ENCODE peak calls at places on chromosomes 7 and 10, in four cellular contexts. X is H1, L is body of pancreas, I is Peyer's patch. W is an unnamed sample.

GRCh38 chr7:103113164-103113563 is 35.7 kb downstream of the NAPEPLD start:
- DNase-seq in X (peak; percentile 19), L (no peak), I (no peak), W (no peak)

GRCh38 chr7:47635091-47636090 is 53.5 kb upstream of the TNS3 start:
- DNase-seq in X (no peak), L (peak; percentile 70), I (no peak), W (no peak)

GRCh38 chr10:114550756-114551290 is 107.3 kb downstream of the ABLIM1 start:
- DNase-seq in X (no peak), L (no peak), I (no peak), W (no peak)

GRCh38 chr10:3777876-3778707 is 6.9 kb downstream of the KLF6 start:
- DNase-seq in X (no peak), L (no peak), I (peak; percentile 24), W (no peak)

GRCh38 chr10:100997364-100998182 is 2.0 kb upstream of the LZTS2 start:
- DNase-seq in X (peak; percentile 71), L (peak; percentile 84), I (peak; percentile 93), W (peak; percentile 82)

GRCh38 chr7:7537711-7538110 is 2.0 kb upstream of the COL28A1 start:
- DNase-seq in X (no peak), L (no peak), I (no peak), W (no peak)

GRCh38 chr7:139783647-139784385 is 6.0 kb upstream of the HIPK2 start:
- DNase-seq in X (no peak), L (no peak), I (no peak), W (no peak)

GRCh38 chr10:110405401-110405800 is 92.3 kb upstream of the DUSP5 start:
- DNase-seq in X (no peak), L (no peak), I (no peak), W (no peak)

GRCh38 chr7:55148571-55148970 is 129.8 kb downstream of the EGFR start:
- DNase-seq in X (no peak), L (no peak), I (no peak), W (no peak)

GRCh38 chr10:129496995-129497394 is 30.0 kb downstream of the MGMT start:
- DNase-seq in X (no peak), L (no peak), I (no peak), W (no peak)

GRCh38 chr10:16854623-16855022 is 37.4 kb upstream of the RSU1 start:
- DNase-seq in X (no peak), L (no peak), I (peak; percentile 51), W (no peak)

GRCh38 chr7:69070476-69070875 is 527.8 kb upstream of the AUTS2 start:
- DNase-seq in X (no peak), L (no peak), I (no peak), W (no peak)

GRCh38 chr7:69422473-69423102 is 175.7 kb upstream of the AUTS2 start:
- DNase-seq in X (no peak), L (no peak), I (no peak), W (no peak)

GRCh38 chr7:81924494-81924893 is 154.6 kb upstream of the HGF start:
- DNase-seq in X (no peak), L (no peak), I (no peak), W (no peak)

GRCh38 chr7:150799156-150799555 is 1.0 kb downstream of the TMEM176B start:
- DNase-seq in X (no peak), L (no peak), I (no peak), W (no peak)

GRCh38 chr10:47159361-47160228 is 140.4 kb upstream of the GDF10 start:
- DNase-seq in X (no peak), L (no peak), I (no peak), W (no peak)

GRCh38 chr10:103619424-103620356 is 126.2 kb downstream of the NEURL1 start:
- DNase-seq in X (no peak), L (no peak), I (no peak), W (no peak)

GRCh38 chr7:13742126-13742525 is 247.3 kb downstream of the ETV1 start:
- DNase-seq in X (peak; percentile 9), L (no peak), I (no peak), W (no peak)

GRCh38 chr7:1704326-1705241 is 34.5 kb downstream of the ELFN1 start:
- DNase-seq in X (no peak), L (no peak), I (peak; percentile 34), W (peak; percentile 0)

GRCh38 chr7:152541892-152542291 is 106.1 kb upstream of the KMT2C start:
- DNase-seq in X (no peak), L (no peak), I (no peak), W (no peak)

GRCh38 chr7:68185641-68186040 is 1189.0 kb downstream of the TYW1 start:
- DNase-seq in X (no peak), L (no peak), I (no peak), W (no peak)

GRCh38 chr10:43076876-43077420 is at the start of gene RET:
- DNase-seq in X (no peak), L (peak; percentile 17), I (no peak), W (peak; percentile 79)

GRCh38 chr7:116984917-116985316 is 31.6 kb downstream of the ST7 start:
- DNase-seq in X (no peak), L (no peak), I (no peak), W (no peak)

GRCh38 chr10:5458425-5458824 is 40.9 kb downstream of the CALML5 start:
- DNase-seq in X (no peak), L (no peak), I (no peak), W (no peak)
- H3K36me3 ChIP-seq in X (peaks cover 13% of the 10 kb centered on the region), L (peaks cover 26% of the 10 kb centered on the region), I (peaks cover 60% of the 10 kb centered on the region), W (no peaks in the 10 kb centered on the region)

GRCh38 chr7:75869776-75870379 is 9.0 kb upstream of the RHBDD2 start:
- DNase-seq in X (no peak), L (no peak), I (no peak), W (no peak)
- TF ChIP-seq POLR2A in X (no peak), L (no peak), I (no peak), W (no peak)

GRCh38 chr7:157714166-157715070 is 377.6 kb downstream of the DNAJB6 start:
- DNase-seq in X (no peak), L (no peak), I (peak; percentile 26), W (no peak)
- H3K9me3 ChIP-seq in X (no peaks in the 10 kb centered on the region), L (no peaks in the 10 kb centered on the region), I (no peaks in the 10 kb centered on the region), W (no peaks in the 10 kb centered on the region)

DNA sequence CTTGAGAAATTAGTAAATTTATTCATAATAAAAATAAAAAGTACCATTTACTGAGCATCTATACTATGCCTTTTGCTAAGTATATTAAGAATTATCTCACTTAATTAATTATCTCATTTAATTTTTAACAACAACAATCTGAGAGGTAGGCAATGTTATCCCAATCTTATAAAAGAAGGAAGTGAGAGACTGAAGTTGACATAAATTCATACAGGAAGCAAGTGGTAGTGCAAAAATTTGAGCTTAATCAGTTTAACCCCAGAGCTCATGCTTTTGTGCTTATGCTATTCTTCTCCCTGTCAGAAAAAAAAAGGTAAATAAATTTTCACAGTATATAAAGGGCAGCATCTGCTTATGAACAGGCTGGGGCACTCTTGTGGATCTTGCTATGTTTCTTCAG is 2.7 kb upstream of the LIPF start:
- DNase-seq in X (no peak), L (no peak), I (no peak), W (no peak)
- H3K36me3 ChIP-seq in X (no peaks in the 10 kb centered on the region), L (no peaks in the 10 kb centered on the region), I (no peaks in the 10 kb centered on the region), W (no peaks in the 10 kb centered on the region)

GRCh38 chr10:50621981-50622496 is 1.7 kb downstream of the SGMS1 start:
- DNase-seq in X (no peak), L (peak; percentile 90), I (peak; percentile 97), W (peak; percentile 98)
- TF ChIP-seq POLR2A in X (no peak), L (peak; percentile 58), I (no peak), W (peak; percentile 64)

DNA sequence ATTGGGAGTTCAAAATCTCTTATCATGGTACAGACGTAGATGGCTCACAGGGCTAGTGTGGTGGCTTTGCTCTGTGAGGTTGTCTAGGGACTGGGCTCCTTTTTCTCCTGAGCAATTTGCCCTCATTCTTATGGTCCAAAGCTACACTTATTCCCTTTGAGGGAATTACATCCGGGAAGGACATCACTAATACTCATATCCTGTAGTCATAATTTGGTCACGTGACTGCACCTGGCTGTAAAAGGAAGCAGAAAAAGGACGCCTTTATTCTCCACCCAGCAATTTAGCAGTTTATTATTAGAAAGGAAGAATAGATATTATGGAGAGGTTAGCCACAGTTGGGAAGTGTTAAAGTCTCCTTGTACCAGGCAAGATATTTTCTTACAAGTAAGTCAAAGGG is 28.1 kb downstream of the ARID5B start:
- DNase-seq in X (no peak), L (no peak), I (no peak), W (no peak)
- H3K9me3 ChIP-seq in X (no peaks in the 10 kb centered on the region), L (no peaks in the 10 kb centered on the region), I (no peaks in the 10 kb centered on the region), W (no peaks in the 10 kb centered on the region)

DNA sequence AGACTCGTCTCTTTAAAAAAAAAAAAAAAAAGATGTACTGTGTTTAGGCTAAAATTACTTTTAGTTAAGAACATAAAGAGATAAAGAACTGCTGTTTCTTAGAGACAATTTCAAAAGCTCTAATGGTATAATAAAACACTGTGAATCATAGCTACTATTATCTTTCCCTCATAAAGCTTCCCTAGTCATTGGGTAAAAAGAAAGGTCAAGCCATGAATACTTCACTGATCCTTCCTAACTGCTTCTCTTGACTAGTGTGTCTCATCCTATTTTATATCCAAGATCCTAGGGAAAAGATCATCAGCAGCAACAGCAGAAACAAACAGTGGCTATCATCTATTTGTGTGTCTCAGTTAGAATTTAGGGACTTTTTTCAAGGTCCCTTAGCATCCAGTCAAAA is 10.5 kb downstream of the YME1L1 start:
- DNase-seq in X (no peak), L (no peak), I (no peak), W (no peak)
- H3K36me3 ChIP-seq in X (peaks cover 6% of the 10 kb centered on the region), L (peaks cover 11% of the 10 kb centered on the region), I (peaks cover 86% of the 10 kb centered on the region), W (no peaks in the 10 kb centered on the region)

GRCh38 chr10:122112625-122113160 is 123.7 kb downstream of the TACC2 start:
- DNase-seq in X (peak; percentile 58), L (peak; percentile 84), I (peak; percentile 85), W (peak; percentile 92)

GRCh38 chr10:122115874-122116273 is 126.9 kb downstream of the TACC2 start:
- DNase-seq in X (no peak), L (no peak), I (no peak), W (no peak)

GRCh38 chr10:122113161-122113944 is 124.4 kb downstream of the TACC2 start:
- DNase-seq in X (no peak), L (peak; percentile 71), I (peak; percentile 80), W (peak; percentile 82)

GRCh38 chr10:122114156-122114747 is 125.3 kb downstream of the TACC2 start:
- DNase-seq in X (no peak), L (peak; percentile 22), I (no peak), W (peak; percentile 35)

DNA sequence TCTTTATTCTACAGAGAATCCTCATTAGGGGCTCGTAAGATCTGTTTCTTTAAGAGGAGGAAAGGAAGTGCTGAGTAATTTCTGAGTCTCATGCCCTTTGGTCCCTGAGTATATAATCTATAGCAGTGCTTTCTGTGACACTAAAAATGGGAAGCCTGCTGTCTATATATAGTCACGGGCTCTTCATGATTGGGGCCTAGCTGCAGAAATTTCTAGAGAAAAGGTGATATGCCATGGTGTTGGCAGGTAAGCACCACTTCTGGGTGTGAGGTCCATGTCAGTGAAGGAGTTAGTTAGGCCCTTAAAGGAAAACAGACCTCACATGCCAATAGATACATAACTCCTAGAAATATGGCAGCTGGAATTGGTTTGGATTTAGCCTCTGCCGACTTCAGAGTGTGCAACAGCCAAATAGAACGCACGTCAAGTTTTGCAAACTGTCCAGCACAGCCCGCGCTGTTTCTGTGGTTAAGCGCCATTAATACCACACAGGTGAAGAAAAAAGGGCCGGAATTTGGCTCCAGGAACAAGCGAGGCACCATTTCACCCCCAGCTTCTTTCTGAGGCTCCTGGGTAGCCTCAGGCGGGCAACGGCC is 123.2 kb downstream of the TACC2 start:
- DNase-seq in X (no peak), L (no peak), I (no peak), W (no peak)
- TF ChIP-seq POLR2A in X (no peak), L (no peak), I (no peak), W (no peak)